ENCODE peak calls at places on chromosomes 12 and 14, in five cellular contexts. S is gastrocnemius medialis, G is transverse colon, Y is heart left ventricle, U is upper lobe of left lung. Z is an unnamed sample. For H3K27me3, the result is how much of the 10 kb centered on the place peaks cover.

GRCh38 chr12:55683676-55684075 is 24.0 kb downstream of the ITGA7 start:
- DNase-seq in G (no peak), S (no peak), U (no peak), Y (no peak), Z (no peak)

GRCh38 chr12:31368666-31369361 is 42.9 kb upstream of the SINHCAF start:
- DNase-seq in U (no peak), G (no peak), Y (no peak), S (no peak), Z (no peak)

GRCh38 chr12:50999139-50999538 is 27.0 kb downstream of the SLC11A2 start:
- DNase-seq in Y (no peak), S (no peak), G (no peak), U (no peak), Z (no peak)

GRCh38 chr12:118053071-118053985 is 7.7 kb downstream of the WSB2 start:
- DNase-seq in U (no peak), S (no peak), G (no peak), Y (no peak), Z (no peak)

GRCh38 chr12:48996794-48997718 is 2.1 kb downstream of the DDN start:
- DNase-seq in U (peak), G (peak), S (peak), Y (peak), Z (peak)

GRCh38 chr14:96752594-96752993 is 44.6 kb upstream of the VRK1 start:
- DNase-seq in G (no peak), S (no peak), Y (no peak), U (no peak), Z (no peak)

GRCh38 chr12:110577717-110578521 is 5.2 kb downstream of the PPTC7 start:
- DNase-seq in G (peak), S (peak), Y (no peak), U (peak), Z (no peak)

GRCh38 chr14:71776463-71777359 is 155.5 kb upstream of the RGS6 start:
- DNase-seq in S (no peak), Y (no peak), U (no peak), G (no peak), Z (no peak)

GRCh38 chr12:76124456-76124855 is 40.0 kb upstream of the NAP1L1 start:
- DNase-seq in U (no peak), S (no peak), Y (no peak), G (no peak), Z (no peak)

GRCh38 chr14:35878272-35879140 is 52.4 kb downstream of the BRMS1L start:
- DNase-seq in S (peak), G (peak), Y (no peak), U (peak), Z (no peak)

GRCh38 chr14:34707722-34708121 is 6.7 kb downstream of the CFL2 start:
- DNase-seq in S (no peak), U (no peak), Y (no peak), G (no peak), Z (no peak)

GRCh38 chr12:105738036-105738435 is 400.7 kb downstream of the NUAK1 start:
- DNase-seq in U (no peak), Y (peak), S (no peak), G (no peak), Z (no peak)

GRCh38 chr12:14655284-14655683 is 41.1 kb downstream of the GUCY2C start:
- DNase-seq in U (no peak), G (no peak), Y (no peak), S (no peak), Z (no peak)

GRCh38 chr14:101859916-101860315 is 98.4 kb downstream of the PPP2R5C start:
- DNase-seq in U (no peak), Y (no peak), G (no peak), S (no peak), Z (no peak)

GRCh38 chr12:38746744-38747143 is 158.6 kb downstream of the CPNE8 start:
- DNase-seq in G (no peak), U (no peak), Y (no peak), S (no peak), Z (no peak)

GRCh38 chr12:64412458-64412857 is 8.3 kb downstream of the XPOT start:
- DNase-seq in Y (no peak), G (no peak), U (no peak), S (no peak), Z (no peak)

GRCh38 chr14:91154851-91155625 is 41.2 kb downstream of the DGLUCY start:
- DNase-seq in S (peak), Y (no peak), G (peak), U (peak), Z (peak)

GRCh38 chr12:57089259-57090245 is 638 bp downstream of the NAB2 start:
- DNase-seq in Y (peak), G (peak), S (peak), U (peak), Z (peak)

GRCh38 chr14:52124791-52125661 is 56.2 kb upstream of the NID2 start:
- DNase-seq in Y (no peak), U (no peak), S (no peak), G (no peak), Z (no peak)

GRCh38 chr12:102980350-102980749 is 22.9 kb downstream of the ASCL1 start:
- DNase-seq in U (no peak), Y (no peak), S (no peak), G (no peak), Z (no peak)

GRCh38 chr14:80637726-80638619 is 303.6 kb downstream of the CEP128 start:
- DNase-seq in G (no peak), U (no peak), S (no peak), Y (no peak), Z (no peak)

GRCh38 chr14:56423591-56423991 is 156.0 kb upstream of the TMEM260 start:
- DNase-seq in U (no peak), S (no peak), Y (no peak), G (no peak), Z (no peak)

GRCh38 chr14:78848234-78848820 is 678.2 kb downstream of the NRXN3 start:
- DNase-seq in S (no peak), Y (no peak), U (no peak), G (peak), Z (peak)

GRCh38 chr12:95995238-95996031 is 709 bp downstream of the HAL start:
- DNase-seq in S (no peak), U (peak), G (no peak), Y (no peak), Z (no peak)

GRCh38 chr12:57772429-57773322 is at the start of gene EEF1AKMT3:
- DNase-seq in U (peak), Y (peak), S (peak), G (peak), Z (peak)

GRCh38 chr12:9872743-9873142 is 3.6 kb upstream of the CLEC2B start:
- DNase-seq in S (no peak), Y (no peak), G (no peak), U (no peak), Z (no peak)

GRCh38 chr12:64735447-64735846 is 23.8 kb downstream of the GNS start:
- DNase-seq in Y (no peak), S (no peak), G (no peak), U (no peak), Z (no peak)

GRCh38 chr12:110782922-110783321 is 40.2 kb upstream of the PPP1CC start:
- DNase-seq in S (no peak), U (no peak), G (no peak), Y (no peak), Z (no peak)

GRCh38 chr12:78118486-78118885 is 287.8 kb downstream of the NAV3 start:
- DNase-seq in G (no peak), U (no peak), Y (no peak), S (no peak), Z (no peak)

GRCh38 chr14:24430682-24431568 is 1.2 kb downstream of the KHNYN start:
- DNase-seq in S (no peak), G (no peak), Y (peak), U (no peak), Z (peak)

GRCh38 chr14:61364243-61364642 is 42.9 kb downstream of the PRKCH start:
- DNase-seq in S (no peak), U (no peak), G (no peak), Y (no peak), Z (no peak)
- H3K27me3 ChIP-seq in S (under half), U (under half), G (under half), Y (under half), Z (under half)

DNA sequence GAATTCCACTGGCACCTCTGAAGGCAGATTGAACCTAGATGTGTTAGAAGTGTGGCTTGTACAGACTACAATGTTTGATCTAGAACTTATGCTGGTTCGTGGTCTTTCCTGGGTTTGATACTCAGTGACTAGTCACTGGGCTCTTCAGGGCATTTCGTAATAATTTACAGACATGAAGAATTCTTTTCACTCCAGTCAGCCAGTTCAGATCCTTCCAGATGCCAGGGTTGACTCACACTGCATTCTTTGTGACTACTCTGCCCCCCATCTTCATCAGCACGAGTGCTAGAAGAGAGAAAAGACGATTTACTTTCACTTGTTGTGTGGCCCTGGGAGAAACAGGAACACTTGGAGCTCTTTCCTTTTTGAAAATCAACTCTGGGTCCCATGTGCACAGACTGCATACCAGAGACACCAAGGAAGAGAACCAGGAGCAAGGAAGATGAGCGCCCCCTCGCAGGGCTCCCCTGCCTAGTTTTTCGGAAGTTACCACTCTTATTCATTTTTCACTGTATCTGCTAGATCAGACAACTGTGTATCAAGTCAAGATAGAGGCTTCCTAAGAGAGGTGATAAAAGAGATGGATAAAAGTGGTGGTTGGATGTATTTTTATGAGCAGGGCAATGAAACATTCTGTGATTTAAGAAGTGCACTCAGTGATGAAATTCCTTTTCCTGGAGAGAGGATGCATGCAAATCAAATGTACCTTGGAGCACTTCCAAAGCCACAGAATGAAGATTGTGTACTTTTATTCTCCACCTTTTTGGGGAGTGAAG is 33.5 kb upstream of the EVL start:
- DNase-seq in Y (no peak), G (peak), U (peak), S (peak), Z (peak)
- TF ChIP-seq POLR2A in Y (no peak), G (no peak), U (no peak), S (no peak), Z (no peak)

GRCh38 chr14:64879635-64880381 is at the start of gene SPTB:
- DNase-seq in S (peak), U (peak), G (peak), Y (peak), Z (peak)
- H3K27me3 ChIP-seq in S (under half), U (under half), G (half or more), Y (under half), Z (under half)

GRCh38 chr12:120301962-120302815 is at the start of gene SIRT4:
- DNase-seq in Y (peak), U (peak), S (peak), G (peak), Z (peak)
- TF ChIP-seq POLR2A in Y (no peak), U (no peak), S (no peak), G (no peak), Z (no peak)

DNA sequence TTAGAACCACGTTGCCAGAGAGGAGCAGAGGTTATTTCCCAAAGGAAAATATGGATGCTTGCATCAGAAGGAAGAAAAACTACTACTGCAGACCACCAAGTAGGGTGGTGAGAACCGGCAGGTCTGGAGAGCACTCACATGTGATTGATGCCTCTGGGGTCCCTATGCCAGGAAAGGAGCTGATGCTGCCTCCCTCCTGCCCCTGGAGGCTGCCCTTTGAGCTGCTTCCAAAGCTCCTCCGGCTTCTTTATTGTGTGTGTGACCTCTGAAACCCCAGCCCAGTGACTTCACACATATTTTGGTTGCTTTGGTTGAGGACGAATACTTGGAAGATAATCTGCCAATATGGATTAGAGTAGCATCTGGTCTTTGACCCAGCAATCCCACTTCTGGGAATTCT is 133.4 kb downstream of the AACS start:
- DNase-seq in G (no peak), U (no peak), Y (no peak), S (no peak), Z (no peak)
- H3K27me3 ChIP-seq in G (under half), U (under half), Y (under half), S (under half), Z (under half)

GRCh38 chr12:2793561-2793960 is 1.2 kb upstream of the FKBP4 start:
- DNase-seq in U (no peak), G (no peak), Y (no peak), S (no peak), Z (no peak)

GRCh38 chr12:2794261-2794735 is 472 bp upstream of the FKBP4 start:
- DNase-seq in U (no peak), S (no peak), G (peak), Y (peak), Z (peak)

GRCh38 chr12:2795291-2796186 is 769 bp downstream of the FKBP4 start:
- DNase-seq in U (peak), G (peak), Y (peak), S (peak), Z (peak)

GRCh38 chr12:2796187-2796663 is 1.5 kb downstream of the FKBP4 start:
- DNase-seq in G (no peak), S (no peak), Y (no peak), U (peak), Z (no peak)

DNA sequence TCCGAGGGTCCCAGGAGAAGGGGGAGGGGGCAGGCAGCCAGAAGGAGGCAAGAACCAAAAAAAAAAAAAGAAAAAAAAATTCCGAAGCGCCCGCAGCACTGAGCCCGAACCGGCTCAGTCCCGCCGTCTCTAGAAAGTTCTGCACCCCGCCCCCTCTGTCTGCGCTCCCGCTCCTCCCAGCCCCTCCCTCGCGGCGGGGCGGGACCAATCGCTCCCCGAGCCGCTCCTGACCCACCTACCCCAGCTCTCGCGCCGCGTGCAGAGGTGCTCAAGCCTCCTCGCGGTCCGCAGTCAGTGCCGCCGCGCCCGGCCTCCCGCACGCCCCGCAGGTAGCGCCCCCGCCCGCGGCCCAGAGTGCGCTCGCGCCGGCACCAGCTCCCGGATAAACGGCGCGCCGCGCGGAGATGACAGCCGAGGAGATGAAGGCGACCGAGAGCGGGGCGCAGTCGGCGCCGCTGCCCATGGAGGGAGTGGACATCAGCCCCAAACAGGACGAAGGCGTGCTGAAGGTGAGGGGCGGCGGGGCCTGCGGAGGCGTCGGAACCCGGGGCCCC is at the start of gene FKBP4:
- DNase-seq in U (peak), S (peak), G (peak), Y (peak), Z (peak)
- TF ChIP-seq POLR2A in U (no peak), S (peak), G (peak), Y (no peak), Z (peak)

GRCh38 chr14:100159865-100160533 is 554 bp upstream of the DEGS2 start:
- DNase-seq in Y (no peak), G (no peak), U (no peak), S (no peak), Z (no peak)
- H3K27me3 ChIP-seq in Y (under half), G (under half), U (under half), S (under half), Z (under half)

DNA sequence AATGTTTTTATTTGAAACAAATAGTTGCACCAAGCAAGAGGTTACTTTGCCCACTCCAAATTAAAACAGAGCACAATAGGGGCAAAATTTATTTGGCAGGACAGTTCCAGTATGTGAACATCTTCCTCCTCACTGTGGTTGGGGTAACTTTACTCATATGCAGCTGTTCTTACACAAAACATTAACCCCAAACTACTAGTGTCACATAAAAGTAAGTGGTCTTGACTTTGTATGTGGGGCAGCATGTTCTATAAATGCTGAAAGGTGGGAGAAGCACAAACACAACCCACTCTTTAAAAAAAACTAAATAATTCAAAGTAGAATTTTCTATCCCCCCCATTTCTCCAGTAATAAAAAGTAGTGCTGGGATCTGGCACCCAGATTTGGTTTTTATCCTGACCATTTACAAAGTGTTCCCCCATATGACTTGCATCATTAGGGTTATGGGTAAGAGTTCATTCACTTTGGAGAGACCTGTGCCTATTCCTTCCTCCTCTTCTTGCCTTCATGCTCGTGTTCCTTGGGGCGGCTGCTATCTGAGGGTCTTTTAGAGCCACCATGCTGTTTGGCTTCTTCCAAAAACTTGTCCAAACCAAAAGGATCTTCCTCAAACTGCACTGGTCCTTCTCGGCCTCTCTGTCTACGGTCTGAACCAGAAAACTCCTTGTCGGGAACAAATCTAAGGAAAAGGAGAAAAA is 9.9 kb downstream of the SLIRP start:
- DNase-seq in U (no peak), Y (no peak), S (no peak), G (no peak), Z (no peak)
- TF ChIP-seq POLR2A in U (no peak), Y (no peak), S (no peak), G (no peak), Z (no peak)

GRCh38 chr12:1820191-1820599 is at the start of gene LRTM2:
- DNase-seq in Y (no peak), S (no peak), G (no peak), U (no peak), Z (no peak)

GRCh38 chr12:1819050-1819449 is 1.3 kb upstream of the LRTM2 start:
- DNase-seq in S (no peak), G (no peak), Y (no peak), U (no peak), Z (no peak)

GRCh38 chr12:1822699-1823098 is 2.3 kb downstream of the LRTM2 start:
- DNase-seq in Y (no peak), U (no peak), G (no peak), S (no peak), Z (no peak)

GRCh38 chr12:1823237-1823636 is 2.9 kb downstream of the LRTM2 start:
- DNase-seq in U (no peak), S (no peak), Y (no peak), G (no peak), Z (no peak)

DNA sequence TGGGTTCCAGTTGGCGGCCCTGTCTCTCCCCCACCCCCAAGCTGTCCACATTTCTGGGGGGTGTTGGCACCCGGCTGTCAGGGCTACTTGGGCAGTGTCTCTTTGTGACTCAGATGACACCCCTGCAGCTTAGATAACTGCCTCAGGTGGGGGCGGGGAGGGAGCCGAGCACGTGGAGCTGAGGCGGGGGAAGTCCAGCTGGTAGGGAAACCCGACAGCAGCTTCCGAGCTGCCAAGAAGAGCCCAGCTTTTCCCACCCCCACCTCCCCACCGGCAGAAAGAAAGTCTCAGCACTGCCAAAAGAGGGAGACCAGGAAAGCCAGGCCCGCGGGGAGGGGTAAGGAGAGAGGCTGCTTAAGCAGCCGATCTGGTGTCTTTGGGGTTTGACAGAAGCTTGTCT is 1.4 kb downstream of the LRTM2 start:
- DNase-seq in S (no peak), G (no peak), U (no peak), Y (no peak), Z (no peak)
- H3K27me3 ChIP-seq in S (under half), G (half or more), U (under half), Y (under half), Z (under half)